ENCODE peak calls at places on chromosome 7, in eight cellular contexts. S is tibial artery; H is body of pancreas; M is psoas muscle; V is SK-N-SH; U is CD4-positive, CD25-positive, alpha-beta regulatory T cell; D is spleen; C is endodermal cell. K is an unnamed sample. For H3K36me3, the result is how much of the 10 kb centered on the place peaks cover.

GRCh38 chr7:130353196-130353595 is 8.6 kb downstream of the CPA5 start:
- DNase-seq in S (no peak), H (no peak), M (no peak), V (peak), U (no peak), D (no peak), C (no peak), K (no peak)

GRCh38 chr7:98509836-98510235 is 107.2 kb upstream of the NPTX2 start:
- DNase-seq in S (no peak), H (no peak), M (no peak), V (no peak), U (no peak), D (no peak), C (no peak), K (no peak)

GRCh38 chr7:111012799-111013675 is 77.9 kb upstream of the LRRN3 start:
- DNase-seq in S (no peak), H (no peak), M (no peak), V (no peak), U (peak), D (no peak), C (no peak), K (no peak)

GRCh38 chr7:44100458-44101303 is 3.5 kb upstream of the AEBP1 start:
- DNase-seq in S (peak), H (no peak), M (no peak), V (peak), U (no peak), D (peak), C (no peak), K (no peak)

GRCh38 chr7:50706469-50706937 is 76.2 kb downstream of the GRB10 start:
- DNase-seq in S (no peak), H (no peak), M (no peak), V (no peak), U (no peak), D (no peak), C (no peak), K (no peak)

GRCh38 chr7:93232673-93233018 is 480 bp downstream of the VPS50 start:
- DNase-seq in S (no peak), H (no peak), M (no peak), V (no peak), U (no peak), D (no peak), C (no peak), K (no peak)

GRCh38 chr7:112877671-112878460 is 87.7 kb upstream of the TMEM168 start:
- DNase-seq in S (no peak), H (no peak), M (no peak), V (no peak), U (no peak), D (no peak), C (no peak), K (no peak)

GRCh38 chr7:38542156-38542555 is 89.0 kb downstream of the AMPH start:
- DNase-seq in S (no peak), H (no peak), M (no peak), V (no peak), U (no peak), D (no peak), C (no peak), K (no peak)

GRCh38 chr7:133873631-133874030 is 253.5 kb upstream of the LRGUK start:
- DNase-seq in S (no peak), H (no peak), M (no peak), V (no peak), U (no peak), D (no peak), C (no peak), K (no peak)

GRCh38 chr7:84274029-84274638 is 79.5 kb upstream of the SEMA3A start:
- DNase-seq in S (no peak), H (no peak), M (no peak), V (peak), U (no peak), D (no peak), C (no peak), K (peak)

GRCh38 chr7:80147543-80148376 is 13.1 kb downstream of the GNAI1 start:
- DNase-seq in S (no peak), H (no peak), M (no peak), V (no peak), U (no peak), D (no peak), C (no peak), K (no peak)

GRCh38 chr7:145212050-145212449 is 376.2 kb upstream of the TPK1 start:
- DNase-seq in S (no peak), H (no peak), M (no peak), V (no peak), U (no peak), D (no peak), C (no peak), K (no peak)

GRCh38 chr7:134854816-134855215 is 75.4 kb downstream of the CALD1 start:
- DNase-seq in S (no peak), H (no peak), M (no peak), V (no peak), U (no peak), D (no peak), C (no peak), K (no peak)

GRCh38 chr7:23331132-23331531 is 32.0 kb downstream of the MALSU1 start:
- DNase-seq in S (no peak), H (no peak), M (no peak), V (no peak), U (no peak), D (no peak), C (no peak), K (no peak)

GRCh38 chr7:42068554-42069280 is 168.3 kb downstream of the GLI3 start:
- DNase-seq in S (no peak), H (no peak), M (no peak), V (no peak), U (no peak), D (no peak), C (no peak), K (peak)

GRCh38 chr7:40329601-40330153 is 194.9 kb downstream of the SUGCT start:
- DNase-seq in S (no peak), H (no peak), M (no peak), V (peak), U (peak), D (no peak), C (no peak), K (no peak)

GRCh38 chr7:130961128-130961601 is 227.2 kb upstream of the KLF14 start:
- DNase-seq in S (no peak), H (no peak), M (no peak), V (no peak), U (peak), D (peak), C (no peak), K (no peak)

GRCh38 chr7:38374507-38374906 is 101.1 kb upstream of the TARP start:
- DNase-seq in S (peak), H (no peak), M (no peak), V (peak), U (peak), D (no peak), C (peak), K (peak)

GRCh38 chr7:116561697-116562483 is 37.1 kb downstream of the CAV1 start:
- DNase-seq in S (peak), H (no peak), M (peak), V (no peak), U (no peak), D (no peak), C (no peak), K (no peak)

GRCh38 chr7:2118056-2118455 is 114.7 kb downstream of the MAD1L1 start:
- DNase-seq in S (no peak), H (no peak), M (no peak), V (no peak), U (no peak), D (no peak), C (no peak), K (no peak)

GRCh38 chr7:135326636-135327280 is 93.1 kb downstream of the STRA8 start:
- DNase-seq in S (no peak), H (no peak), M (no peak), V (no peak), U (no peak), D (no peak), C (no peak), K (no peak)

GRCh38 chr7:19565602-19566001 is 143.2 kb downstream of the POLR1F start:
- DNase-seq in S (no peak), H (no peak), M (no peak), V (no peak), U (no peak), D (no peak), C (no peak), K (no peak)

GRCh38 chr7:14807498-14807897 is 95.1 kb downstream of the DGKB start:
- DNase-seq in S (no peak), H (no peak), M (no peak), V (no peak), U (no peak), D (no peak), C (no peak), K (no peak)

GRCh38 chr7:83305027-83305426 is 142.3 kb upstream of the PCLO start:
- DNase-seq in S (no peak), H (no peak), M (no peak), V (no peak), U (no peak), D (no peak), C (no peak), K (no peak)

GRCh38 chr7:22255834-22256233 is 101.1 kb downstream of the RAPGEF5 start:
- DNase-seq in S (no peak), H (peak), M (no peak), V (no peak), U (no peak), D (no peak), C (peak), K (no peak)

GRCh38 chr7:136868496-136869005 is at the start of gene CHRM2:
- DNase-seq in S (no peak), H (no peak), M (no peak), V (peak), U (no peak), D (no peak), C (peak), K (no peak)

GRCh38 chr7:81604808-81605174 is 165.1 kb downstream of the HGF start:
- DNase-seq in S (no peak), H (no peak), M (no peak), V (no peak), U (no peak), D (no peak), C (no peak), K (no peak)

GRCh38 chr7:44184874-44185446 is 4.3 kb downstream of the GCK start:
- DNase-seq in S (no peak), H (no peak), M (no peak), V (no peak), U (no peak), D (no peak), C (no peak), K (no peak)

GRCh38 chr7:65409363-65409762 is 35.7 kb downstream of the ZNF92 start:
- DNase-seq in S (no peak), H (no peak), M (no peak), V (no peak), U (no peak), D (no peak), C (no peak), K (no peak)

GRCh38 chr7:100162874-100163533 is 4.5 kb upstream of the TRAPPC14 start:
- DNase-seq in S (no peak), H (no peak), M (no peak), V (peak), U (peak), D (peak), C (peak), K (no peak)

GRCh38 chr7:12322287-12322902 is 81.3 kb downstream of the VWDE start:
- DNase-seq in S (no peak), H (no peak), M (no peak), V (peak), U (peak), D (no peak), C (no peak), K (peak)

GRCh38 chr7:82615527-82615926 is 171.9 kb upstream of the CACNA2D1 start:
- DNase-seq in S (no peak), H (no peak), M (no peak), V (no peak), U (no peak), D (no peak), C (no peak), K (no peak)

GRCh38 chr7:41693150-41693997 is 9.5 kb downstream of the INHBA start:
- DNase-seq in S (no peak), H (no peak), M (no peak), V (peak), U (no peak), D (no peak), C (no peak), K (no peak)

GRCh38 chr7:27121656-27122055 is 8.9 kb downstream of the HOXA4 start:
- DNase-seq in S (no peak), H (no peak), M (no peak), V (no peak), U (no peak), D (no peak), C (no peak), K (no peak)
- H3K4me3 ChIP-seq in S (no peak), H (no peak), M (peak), V (no peak), U (no peak), D (no peak), C (no peak), K (no peak)

DNA sequence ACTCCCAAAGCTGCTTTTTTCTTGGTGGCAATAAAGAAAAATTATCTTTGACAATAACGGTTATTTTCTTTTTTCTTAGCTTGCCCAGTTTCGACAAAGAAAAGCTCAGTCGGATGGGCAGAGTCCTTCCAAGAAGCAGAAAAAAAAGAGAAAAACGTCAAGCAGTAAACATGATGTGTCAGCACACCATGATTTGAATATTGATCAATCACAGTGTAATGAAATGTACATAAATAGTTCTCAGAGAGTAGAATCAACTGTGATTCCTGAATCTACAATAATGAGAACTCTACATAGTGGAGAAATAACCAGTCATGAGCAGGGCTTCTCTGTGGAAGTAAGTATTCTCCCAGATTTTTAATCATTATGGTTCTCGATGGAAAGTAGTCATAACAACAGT is 33.0 kb downstream of the AKAP9 start:
- DNase-seq in S (no peak), H (no peak), M (no peak), V (no peak), U (no peak), D (no peak), C (no peak), K (no peak)
- H3K36me3 ChIP-seq in S (under half), H (under half), M (under half), V (under half), U (under half), D (under half), C (under half), K (under half)

GRCh38 chr7:16655394-16655793 is 9.4 kb downstream of the BZW2 start:
- DNase-seq in S (no peak), H (no peak), M (no peak), V (no peak), U (no peak), D (no peak), C (no peak), K (no peak)
- H3K27ac ChIP-seq in S (no peak), H (no peak), M (no peak), V (no peak), U (no peak), D (no peak), C (no peak), K (peak)

GRCh38 chr7:27165655-27166474 is 528 bp upstream of the HOXA9 start:
- DNase-seq in S (no peak), H (no peak), M (peak), V (no peak), U (no peak), D (peak), C (no peak), K (no peak)
- H3K4me3 ChIP-seq in S (peak), H (no peak), M (peak), V (no peak), U (no peak), D (peak), C (no peak), K (no peak)